ENCODE peak calls at places on chromosome 6, in seven cellular contexts. A, E, F, T, N, P and B are unnamed samples.

GRCh38 chr6:158369241-158369640 is 57.0 kb downstream of the TULP4 start:
- DNase-seq in A (no peak), E (no peak), F (no peak), T (no peak), N (no peak), P (no peak), B (no peak)

GRCh38 chr6:30207619-30208295 is 5.4 kb downstream of the TRIM26 start:
- DNase-seq in A (peak; percentile 25), E (no peak), F (no peak), T (no peak), N (peak; percentile 48), P (no peak), B (no peak)

GRCh38 chr6:108254436-108255410 is 6.1 kb downstream of the SNX3 start:
- DNase-seq in A (no peak), E (no peak), F (no peak), T (no peak), N (no peak), P (no peak), B (no peak)

GRCh38 chr6:149052350-149053106 is 265.0 kb upstream of the TAB2 start:
- DNase-seq in A (no peak), E (no peak), F (no peak), T (no peak), N (no peak), P (no peak), B (no peak)

GRCh38 chr6:37565267-37566208 is 65.8 kb upstream of the CCDC167 start:
- DNase-seq in A (peak; percentile 8), E (no peak), F (no peak), T (no peak), N (no peak), P (no peak), B (no peak)

GRCh38 chr6:41272591-41273175 is 13.8 kb downstream of the TREM1 start:
- DNase-seq in A (no peak), E (no peak), F (no peak), T (no peak), N (no peak), P (no peak), B (no peak)

GRCh38 chr6:100808638-100809275 is 72.4 kb downstream of the ASCC3 start:
- DNase-seq in A (no peak), E (no peak), F (no peak), T (peak; percentile 43), N (no peak), P (no peak), B (no peak)

GRCh38 chr6:159982726-159983506 is 14.0 kb downstream of the IGF2R start:
- DNase-seq in A (no peak), E (no peak), F (peak; percentile 62), T (peak; percentile 67), N (no peak), P (no peak), B (no peak)

GRCh38 chr6:1485678-1486077 is 96.3 kb downstream of the FOXF2 start:
- DNase-seq in A (no peak), E (no peak), F (no peak), T (peak; percentile 92), N (no peak), P (no peak), B (peak; percentile 55)

GRCh38 chr6:34246249-34246562 is 2.6 kb downstream of the SMIM29 start:
- DNase-seq in A (no peak), E (no peak), F (no peak), T (no peak), N (no peak), P (peak; percentile 0), B (no peak)
- H3K4me1 ChIP-seq in A (peaks cover 45% of the 10 kb centered on the region), E (peaks cover 44% of the 10 kb centered on the region), F (peaks cover 30% of the 10 kb centered on the region), T (peaks cover 32% of the 10 kb centered on the region), N (peaks cover 18% of the 10 kb centered on the region), P (peaks cover 49% of the 10 kb centered on the region), B (peaks cover 74% of the 10 kb centered on the region)

GRCh38 chr6:105784179-105784578 is 302.0 kb upstream of the PRDM1 start:
- DNase-seq in A (no peak), E (no peak), F (no peak), T (no peak), N (no peak), P (no peak), B (no peak)
- H3K4me1 ChIP-seq in A (peaks cover 11% of the 10 kb centered on the region), E (no peaks in the 10 kb centered on the region), F (peaks cover 18% of the 10 kb centered on the region), T (no peaks in the 10 kb centered on the region), N (no peaks in the 10 kb centered on the region), P (peaks cover 45% of the 10 kb centered on the region), B (no peaks in the 10 kb centered on the region)

GRCh38 chr6:89355511-89356185 is 3.1 kb upstream of the UBE2J1 start:
- DNase-seq in A (no peak), E (no peak), F (no peak), T (no peak), N (no peak), P (no peak), B (no peak)
- H3K4me1 ChIP-seq in A (peaks cover 20% of the 10 kb centered on the region), E (peaks cover 19% of the 10 kb centered on the region), F (peaks cover 84% of the 10 kb centered on the region), T (no peaks in the 10 kb centered on the region), N (peaks cover 8% of the 10 kb centered on the region), P (peaks cover 35% of the 10 kb centered on the region), B (peaks cover 8% of the 10 kb centered on the region)

DNA sequence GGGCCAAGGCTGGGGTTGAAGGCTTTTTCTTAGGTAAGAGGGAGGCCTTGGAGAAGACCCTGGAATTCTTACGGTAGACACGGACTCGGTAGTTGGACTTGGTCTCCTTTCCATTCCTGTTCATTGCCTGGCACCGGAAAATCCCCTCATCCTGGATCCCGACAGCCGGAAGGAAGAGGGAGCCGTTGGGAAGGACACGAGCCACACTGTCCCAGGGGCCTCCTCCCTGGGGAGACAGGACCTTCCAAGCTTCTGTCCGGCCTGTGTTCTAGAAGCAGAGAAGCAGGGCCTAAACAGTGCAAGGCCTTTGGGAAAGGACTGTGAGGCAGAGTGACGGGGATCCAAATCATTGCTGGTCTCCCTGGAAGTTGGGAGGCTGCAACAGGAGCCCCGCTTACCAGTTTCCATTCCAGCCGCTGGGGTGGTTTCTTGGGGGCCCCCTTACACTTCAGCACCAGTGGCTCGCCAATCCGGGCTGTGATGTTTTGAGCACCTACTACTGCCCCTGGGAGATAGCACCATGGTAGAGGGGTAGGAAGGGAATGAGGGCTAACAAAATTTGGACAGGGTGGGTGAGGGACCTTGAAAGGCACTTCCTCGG is 470 bp downstream of the AGER start:
- DNase-seq in A (peak; percentile 60), E (peak; percentile 50), F (no peak), T (no peak), N (no peak), P (no peak), B (no peak)
- H3K4me1 ChIP-seq in A (peaks cover 96% of the 10 kb centered on the region), E (peaks cover 92% of the 10 kb centered on the region), F (peaks cover 43% of the 10 kb centered on the region), T (peaks cover 2% of the 10 kb centered on the region), N (peaks cover 22% of the 10 kb centered on the region), P (peaks cover 83% of the 10 kb centered on the region), B (peaks cover 13% of the 10 kb centered on the region)

DNA sequence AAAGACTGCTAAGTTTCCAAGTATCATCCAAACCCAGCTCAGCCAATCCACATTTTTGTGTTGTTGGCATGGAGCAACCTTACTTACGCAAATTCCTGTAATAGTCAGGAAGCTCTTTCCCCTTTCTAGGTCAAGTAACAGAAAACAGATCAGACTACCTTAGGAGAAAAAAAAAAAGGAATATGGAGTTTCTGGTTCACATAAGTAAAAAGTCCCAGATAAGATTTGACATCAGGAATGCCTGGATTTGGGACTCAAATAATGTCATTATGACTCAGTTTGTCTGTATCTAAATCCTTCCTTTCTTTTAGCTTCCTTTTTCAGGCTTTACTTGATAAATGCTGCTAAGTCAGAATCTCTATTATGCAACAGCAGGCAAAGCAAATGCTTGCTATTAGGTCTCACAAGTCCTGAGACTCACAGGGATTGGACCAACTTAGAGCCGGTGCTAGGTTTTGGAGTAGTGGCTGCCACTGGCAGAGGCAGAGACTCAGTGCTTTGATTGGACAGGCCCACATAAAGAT is 44.5 kb downstream of the NCOA7 start:
- DNase-seq in A (no peak), E (no peak), F (no peak), T (peak; percentile 44), N (no peak), P (no peak), B (no peak)
- H3K4me1 ChIP-seq in A (peaks cover 59% of the 10 kb centered on the region), E (peaks cover 71% of the 10 kb centered on the region), F (no peaks in the 10 kb centered on the region), T (no peaks in the 10 kb centered on the region), N (peaks cover 15% of the 10 kb centered on the region), P (peaks cover 70% of the 10 kb centered on the region), B (peaks cover 4% of the 10 kb centered on the region)